ENCODE peak calls at places on chromosome 18, in eight cellular contexts. U is activated CD4-positive, CD25-positive, alpha-beta regulatory T cell; C is fibroblast of the conjunctiva; R is AG20443; K is T-cell; O is DMS 273 treated with DMSO at 0.1 percent for 48 hours; E is small intestine; Z is NCI-H524. Q is an unnamed sample.

GRCh38 chr18:60624207-60624606 is 251.6 kb upstream of the MC4R start:
- DNase-seq in C (no peak), K (no peak), Z (no peak), R (no peak), E (no peak), U (no peak), O (no peak), Q (no peak)

GRCh38 chr18:62554083-62554815 is 31.4 kb downstream of the ZCCHC2 start:
- DNase-seq in C (no peak), E (peak), K (no peak), O (no peak), U (no peak), R (no peak), Z (no peak), Q (no peak)

GRCh38 chr18:58669731-58670379 is 1.4 kb upstream of the MALT1 start:
- DNase-seq in O (no peak), K (no peak), Z (no peak), C (no peak), U (no peak), R (no peak), E (no peak), Q (no peak)

GRCh38 chr18:28125051-28125450 is 51.9 kb downstream of the CDH2 start:
- DNase-seq in K (no peak), R (no peak), U (no peak), O (no peak), C (no peak), E (no peak), Z (no peak), Q (no peak)

GRCh38 chr18:22813648-22814328 is 119.3 kb upstream of the RBBP8 start:
- DNase-seq in U (no peak), R (peak), Z (peak), O (no peak), C (no peak), E (peak), K (no peak), Q (no peak)

GRCh38 chr18:34787931-34788532 is 77.9 kb downstream of the DTNA start:
- DNase-seq in C (peak), O (peak), E (peak), K (peak), R (peak), U (no peak), Z (peak), Q (no peak)

GRCh38 chr18:12857215-12857924 is 26.7 kb downstream of the PTPN2 start:
- DNase-seq in C (no peak), Z (peak), E (no peak), U (no peak), O (no peak), R (no peak), K (no peak), Q (no peak)

GRCh38 chr18:59478591-59478990 is 119.5 kb upstream of the LMAN1 start:
- DNase-seq in R (no peak), Z (no peak), U (no peak), O (no peak), C (no peak), K (no peak), E (no peak), Q (no peak)

GRCh38 chr18:2963048-2963447 is 49.9 kb downstream of the LPIN2 start:
- DNase-seq in R (no peak), C (no peak), E (no peak), U (no peak), O (no peak), Z (no peak), K (peak), Q (no peak)

GRCh38 chr18:52452427-52452826 is 112.4 kb downstream of the DCC start:
- DNase-seq in Z (no peak), O (no peak), R (no peak), C (no peak), U (no peak), K (no peak), E (no peak), Q (no peak)

GRCh38 chr18:58004317-58004716 is 39.7 kb upstream of the NEDD4L start:
- DNase-seq in Z (no peak), U (no peak), K (no peak), E (no peak), C (no peak), O (no peak), R (peak), Q (no peak)

GRCh38 chr18:25223211-25223610 is 128.8 kb downstream of the ZNF521 start:
- DNase-seq in C (no peak), K (no peak), E (no peak), R (no peak), O (peak), Z (peak), U (no peak), Q (no peak)

GRCh38 chr18:71239111-71239624 is 950.3 kb downstream of the SOCS6 start:
- DNase-seq in O (no peak), E (no peak), Z (peak), C (no peak), R (no peak), U (no peak), K (no peak), Q (no peak)

GRCh38 chr18:68438536-68438935 is 276.4 kb downstream of the TMX3 start:
- DNase-seq in U (no peak), K (no peak), E (no peak), O (no peak), R (no peak), Z (no peak), C (no peak), Q (no peak)

GRCh38 chr18:69400976-69401474 is 337 bp downstream of the DOK6 start:
- DNase-seq in U (no peak), Z (peak), R (peak), C (no peak), O (no peak), K (no peak), E (no peak), Q (no peak)

GRCh38 chr18:2168022-2168421 is 403.3 kb downstream of the METTL4 start:
- DNase-seq in K (no peak), U (no peak), Z (no peak), E (no peak), O (no peak), C (no peak), R (no peak), Q (no peak)

GRCh38 chr18:69853061-69853460 is 94.6 kb downstream of the CD226 start:
- DNase-seq in E (no peak), R (no peak), Z (no peak), C (no peak), K (no peak), O (no peak), U (no peak), Q (no peak)

GRCh38 chr18:78813898-78814297 is 165.7 kb upstream of the SALL3 start:
- DNase-seq in U (no peak), K (no peak), Z (no peak), C (no peak), O (no peak), E (no peak), R (no peak), Q (no peak)

GRCh38 chr18:316391-316790 is 48.5 kb upstream of the THOC1 start:
- DNase-seq in R (no peak), Z (no peak), O (no peak), C (no peak), K (no peak), E (no peak), U (no peak), Q (no peak)

GRCh38 chr18:11671156-11671555 is 17.9 kb upstream of the GNAL start:
- DNase-seq in Z (no peak), E (no peak), K (no peak), C (no peak), R (no peak), U (no peak), O (no peak), Q (no peak)

GRCh38 chr18:45688834-45689233 is 35.1 kb upstream of the SLC14A1 start:
- DNase-seq in R (no peak), U (peak), O (no peak), E (peak), K (peak), C (no peak), Z (peak), Q (no peak)

GRCh38 chr18:8507361-8507760 is 101.9 kb upstream of the RAB12 start:
- DNase-seq in C (no peak), K (no peak), E (no peak), O (no peak), R (no peak), U (no peak), Z (peak), Q (no peak)

Q was measured in activated gamma-delta T cell.